ENCODE peak calls at places on chromosomes 13 and 19, in eight cellular contexts. G, R, M, T, V, O, I and H are unnamed samples.

GRCh38 chr13:41515491-41516139 is 58.3 kb downstream of the RGCC start:
- DNase-seq in G (no peak), R (no peak), M (no peak), T (no peak), V (no peak), O (no peak), I (no peak), H (no peak)

GRCh38 chr19:7670150-7670784 is 1.4 kb downstream of the RETN start:
- DNase-seq in G (peak), R (no peak), M (peak), T (no peak), V (no peak), O (no peak), I (no peak), H (peak)

GRCh38 chr13:100508391-100508790 is 80.2 kb downstream of the GGACT start:
- DNase-seq in G (no peak), R (no peak), M (no peak), T (no peak), V (no peak), O (no peak), I (no peak), H (no peak)

GRCh38 chr19:1189419-1189818 is 15.4 kb upstream of the SBNO2 start:
- DNase-seq in G (no peak), R (no peak), M (no peak), T (no peak), V (no peak), O (no peak), I (no peak), H (no peak)

GRCh38 chr13:26847281-26847680 is 86.7 kb upstream of the GPR12 start:
- DNase-seq in G (no peak), R (no peak), M (no peak), T (no peak), V (no peak), O (no peak), I (no peak), H (no peak)

GRCh38 chr19:4636151-4636717 is 3.1 kb upstream of the TNFAIP8L1 start:
- DNase-seq in G (peak), R (no peak), M (peak), T (peak), V (no peak), O (peak), I (peak), H (peak)

GRCh38 chr19:3035542-3036118 is 6.5 kb upstream of the TLE2 start:
- DNase-seq in G (peak), R (peak), M (peak), T (peak), V (peak), O (peak), I (peak), H (peak)

GRCh38 chr19:17766543-17767131 is 15.4 kb downstream of the FCHO1 start:
- DNase-seq in G (peak), R (peak), M (peak), T (peak), V (peak), O (peak), I (peak), H (peak)

GRCh38 chr13:50124536-50125305 is 109.5 kb downstream of the KCNRG start:
- DNase-seq in G (peak), R (no peak), M (peak), T (peak), V (peak), O (peak), I (peak), H (peak)

GRCh38 chr19:19651076-19651475 is 7.6 kb upstream of the GMIP start:
- DNase-seq in G (no peak), R (no peak), M (no peak), T (no peak), V (no peak), O (no peak), I (no peak), H (peak)

GRCh38 chr19:35207391-35207871 is 21.1 kb downstream of the FAM187B start:
- DNase-seq in G (no peak), R (no peak), M (no peak), T (no peak), V (no peak), O (no peak), I (no peak), H (no peak)

GRCh38 chr13:90201198-90201597 is 1146.3 kb upstream of the MIR17HG start:
- DNase-seq in G (no peak), R (no peak), M (no peak), T (no peak), V (peak), O (no peak), I (no peak), H (no peak)

GRCh38 chr19:51441410-51442390 is 16.6 kb downstream of the SIGLEC8 start:
- DNase-seq in G (no peak), R (no peak), M (no peak), T (peak), V (peak), O (no peak), I (no peak), H (no peak)

GRCh38 chr13:86052141-86052540 is 252.9 kb upstream of the SLITRK6 start:
- DNase-seq in G (no peak), R (no peak), M (no peak), T (no peak), V (no peak), O (no peak), I (no peak), H (no peak)

GRCh38 chr13:80133631-80134083 is 207.3 kb downstream of the SPRY2 start:
- DNase-seq in G (no peak), R (no peak), M (no peak), T (no peak), V (peak), O (no peak), I (no peak), H (no peak)

GRCh38 chr13:90545070-90545840 is 802.2 kb upstream of the MIR17HG start:
- DNase-seq in G (no peak), R (no peak), M (no peak), T (peak), V (no peak), O (no peak), I (no peak), H (no peak)

GRCh38 chr19:412356-413355 is 3.7 kb upstream of the C2CD4C start:
- DNase-seq in G (peak), R (no peak), M (peak), T (no peak), V (no peak), O (peak), I (peak), H (no peak)

GRCh38 chr13:95083758-95084157 is 217.5 kb downstream of the ABCC4 start:
- DNase-seq in G (no peak), R (peak), M (no peak), T (no peak), V (peak), O (no peak), I (no peak), H (no peak)

GRCh38 chr19:41433171-41433570 is 6.0 kb upstream of the B3GNT8 start:
- DNase-seq in G (no peak), R (no peak), M (no peak), T (no peak), V (no peak), O (no peak), I (no peak), H (no peak)

GRCh38 chr13:46698910-46699460 is 98.0 kb downstream of the ESD start:
- DNase-seq in G (no peak), R (no peak), M (no peak), T (no peak), V (peak), O (no peak), I (no peak), H (no peak)

GRCh38 chr13:113820813-113821651 is 42.8 kb downstream of the GAS6 start:
- DNase-seq in G (no peak), R (peak), M (peak), T (no peak), V (peak), O (no peak), I (no peak), H (no peak)

GRCh38 chr13:49551245-49551644 is 34.1 kb downstream of the RCBTB1 start:
- DNase-seq in G (no peak), R (no peak), M (no peak), T (no peak), V (no peak), O (no peak), I (no peak), H (no peak)

GRCh38 chr19:2015611-2015950 is at the start of gene BTBD2:
- DNase-seq in G (peak), R (peak), M (peak), T (peak), V (peak), O (no peak), I (no peak), H (no peak)

GRCh38 chr19:3585301-3586123 is at the start of gene GIPC3:
- DNase-seq in G (no peak), R (no peak), M (no peak), T (no peak), V (no peak), O (no peak), I (no peak), H (no peak)

GRCh38 chr19:42313096-42313839 is at the start of gene TMEM145:
- DNase-seq in G (no peak), R (no peak), M (peak), T (peak), V (peak), O (no peak), I (peak), H (no peak)

GRCh38 chr19:58326914-58327726 is at the start of gene ZSCAN22:
- DNase-seq in G (peak), R (peak), M (peak), T (peak), V (peak), O (peak), I (peak), H (peak)

GRCh38 chr19:56314018-56314583 is 538 bp downstream of the ZSCAN5A start:
- DNase-seq in G (no peak), R (no peak), M (no peak), T (peak), V (no peak), O (no peak), I (no peak), H (no peak)

GRCh38 chr19:19329199-19329598 is 8.6 kb downstream of the MAU2 start:
- DNase-seq in G (no peak), R (no peak), M (no peak), T (no peak), V (no peak), O (no peak), I (no peak), H (peak)

GRCh38 chr13:59747529-59747928 is 416.2 kb downstream of the DIAPH3 start:
- DNase-seq in G (no peak), R (no peak), M (no peak), T (no peak), V (no peak), O (no peak), I (no peak), H (no peak)

GRCh38 chr13:34224877-34225276 is 406.9 kb downstream of the RFC3 start:
- DNase-seq in G (no peak), R (no peak), M (no peak), T (no peak), V (no peak), O (no peak), I (no peak), H (no peak)

GRCh38 chr13:29266261-29266660 is 329.2 kb downstream of the SLC7A1 start:
- DNase-seq in G (no peak), R (no peak), M (no peak), T (no peak), V (no peak), O (no peak), I (no peak), H (no peak)
- TF ChIP-seq CTCF in G (no peak), R (no peak), M (no peak), T (no peak), V (no peak), O (no peak), I (no peak), H (no peak)

DNA sequence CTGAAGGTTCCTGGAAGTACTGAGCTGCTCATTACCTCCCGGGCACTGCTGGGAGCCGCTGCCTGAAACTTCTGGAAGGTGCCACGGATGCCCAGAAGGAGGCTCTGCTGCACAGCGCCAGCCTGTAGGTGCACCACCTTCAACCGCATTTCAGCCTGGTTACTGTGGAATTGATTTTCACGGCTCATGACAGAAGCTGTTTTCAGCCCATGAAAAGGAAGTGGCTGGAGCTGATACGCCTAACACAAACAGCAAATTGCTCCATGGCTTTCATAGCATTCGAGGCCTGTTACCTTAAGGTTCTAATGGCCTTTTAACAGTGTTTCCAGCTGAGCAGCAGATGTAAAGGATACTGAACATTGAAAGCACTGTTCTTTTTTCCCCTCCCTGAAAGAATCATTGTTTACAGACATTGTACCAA is 22.0 kb downstream of the GPC6 start:
- DNase-seq in G (peak), R (no peak), M (peak), T (peak), V (no peak), O (no peak), I (peak), H (no peak)
- TF ChIP-seq CTCF in G (peak), R (peak), M (peak), T (no peak), V (no peak), O (no peak), I (peak), H (no peak)

GRCh38 chr19:29415507-29415906 is 110.3 kb upstream of the VSTM2B start:
- DNase-seq in G (no peak), R (no peak), M (no peak), T (no peak), V (no peak), O (no peak), I (no peak), H (no peak)
- TF ChIP-seq CTCF in G (no peak), R (no peak), M (no peak), T (no peak), V (no peak), O (no peak), I (no peak), H (no peak)

DNA sequence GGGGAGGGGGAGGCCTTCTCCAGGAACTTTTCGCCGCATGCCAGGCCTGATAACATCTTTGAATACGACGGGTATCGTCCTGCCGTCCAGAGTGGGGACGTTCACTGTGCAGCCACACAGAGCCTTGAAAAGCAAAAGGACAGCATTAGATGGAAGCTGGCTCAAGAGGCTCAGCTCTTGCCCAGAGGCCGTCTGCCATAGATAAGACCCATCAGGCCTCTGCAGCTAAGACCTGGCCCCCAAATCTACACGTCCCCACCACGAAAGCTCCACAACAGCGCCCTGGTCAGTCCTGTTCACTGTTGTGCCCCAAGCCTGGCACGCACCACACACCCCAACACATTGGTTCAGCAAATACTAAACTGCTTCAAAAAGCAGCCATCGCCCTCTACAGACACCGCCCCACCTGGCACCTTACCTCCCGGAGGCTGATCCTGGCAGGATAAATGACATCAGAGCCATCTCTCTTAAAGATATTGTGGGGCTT is 2.1 kb downstream of the DNAJB1 start:
- DNase-seq in G (no peak), R (no peak), M (no peak), T (no peak), V (no peak), O (no peak), I (no peak), H (no peak)
- TF ChIP-seq CTCF in G (no peak), R (no peak), M (no peak), T (no peak), V (no peak), O (no peak), I (no peak), H (no peak)

DNA sequence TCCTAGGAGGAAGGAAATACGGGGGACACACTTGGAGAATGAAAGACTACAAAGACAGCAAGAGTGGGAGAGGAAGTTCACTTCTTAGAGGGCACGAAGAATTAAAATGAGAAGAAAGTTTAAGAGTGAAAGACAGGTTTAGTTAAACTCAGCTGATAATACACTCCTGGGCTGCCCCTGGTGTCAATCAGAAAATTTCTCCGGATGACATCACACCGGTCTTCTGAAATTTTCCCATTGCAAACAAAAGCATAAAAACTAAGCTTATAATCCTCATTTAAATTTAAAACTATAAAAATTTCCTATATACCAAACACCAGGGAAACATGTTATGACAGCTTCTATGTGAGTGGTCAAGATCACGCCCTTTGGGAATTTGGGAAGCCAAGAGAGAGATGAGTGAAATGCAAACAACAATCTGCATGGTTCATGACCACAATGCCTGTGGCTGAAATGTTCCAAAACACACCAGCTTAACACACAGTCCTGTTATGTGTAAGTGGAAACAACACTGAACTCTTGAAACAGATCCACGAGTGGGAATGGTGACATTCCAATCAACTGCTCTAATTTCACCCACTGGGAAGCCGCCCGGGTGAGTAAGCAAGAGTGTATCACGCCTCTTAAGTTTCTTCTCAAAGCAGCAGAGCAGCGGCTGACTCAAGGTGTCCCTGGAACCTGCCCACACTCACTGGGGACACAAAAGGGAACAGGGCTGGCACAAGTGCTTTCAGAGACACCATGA is 49.0 kb downstream of the BRD4 start:
- DNase-seq in G (no peak), R (peak), M (no peak), T (no peak), V (peak), O (no peak), I (no peak), H (no peak)
- TF ChIP-seq CTCF in G (no peak), R (no peak), M (no peak), T (no peak), V (no peak), O (no peak), I (no peak), H (no peak)